ENCODE peak calls at places on chromosomes 12 and 14, in four cellular contexts. One of them, this sample, is unnamed.

GRCh38 chr12:120584343-120585149 is 3.3 kb upstream of the POP5 start:
- DNase-seq in HepG2: no peak
- DNase-seq in H1: peak; percentile 79
- DNase-seq in GM12878: no peak
- DNase-seq in this sample: no peak

GRCh38 chr12:71954040-71954649 is 15.5 kb downstream of the TPH2 start:
- DNase-seq in HepG2: no peak
- DNase-seq in H1: no peak
- DNase-seq in GM12878: no peak
- DNase-seq in this sample: no peak

GRCh38 chr12:76002598-76003262 is 28.8 kb downstream of the PHLDA1 start:
- DNase-seq in HepG2: no peak
- DNase-seq in H1: no peak
- DNase-seq in GM12878: no peak
- DNase-seq in this sample: no peak

GRCh38 chr12:25384038-25384953 is 133.6 kb upstream of the KRAS start:
- DNase-seq in HepG2: peak; percentile 3
- DNase-seq in H1: no peak
- DNase-seq in GM12878: no peak
- DNase-seq in this sample: no peak

GRCh38 chr14:75274899-75275569 is 3.6 kb upstream of the FOS start:
- DNase-seq in HepG2: no peak
- DNase-seq in H1: no peak
- DNase-seq in GM12878: peak; percentile 40
- DNase-seq in this sample: no peak

GRCh38 chr14:28751467-28752058 is 15.0 kb upstream of the FOXG1 start:
- DNase-seq in HepG2: peak; percentile 81
- DNase-seq in H1: peak; percentile 72
- DNase-seq in GM12878: peak; percentile 7
- DNase-seq in this sample: no peak

GRCh38 chr12:130104114-130104513 is 58.1 kb upstream of the FZD10 start:
- DNase-seq in HepG2: no peak
- DNase-seq in H1: no peak
- DNase-seq in GM12878: no peak
- DNase-seq in this sample: no peak

GRCh38 chr12:94202245-94203180 is 54.1 kb downstream of the PLXNC1 start:
- DNase-seq in HepG2: peak; percentile 64
- DNase-seq in H1: no peak
- DNase-seq in GM12878: no peak
- DNase-seq in this sample: no peak

GRCh38 chr14:70988452-70988851 is 81.2 kb downstream of the PCNX1 start:
- DNase-seq in HepG2: no peak
- DNase-seq in H1: no peak
- DNase-seq in GM12878: no peak
- DNase-seq in this sample: no peak

GRCh38 chr12:26187429-26187828 is 7.9 kb upstream of the SSPN start:
- DNase-seq in HepG2: peak; percentile 12
- DNase-seq in H1: no peak
- DNase-seq in GM12878: no peak
- DNase-seq in this sample: no peak

GRCh38 chr12:28108599-28108998 is 81.7 kb upstream of the CCDC91 start:
- DNase-seq in HepG2: no peak
- DNase-seq in H1: no peak
- DNase-seq in GM12878: no peak
- DNase-seq in this sample: no peak

GRCh38 chr12:108814462-108815211 is 42.7 kb downstream of the SSH1 start:
- DNase-seq in HepG2: no peak
- DNase-seq in H1: no peak
- DNase-seq in GM12878: no peak
- DNase-seq in this sample: no peak

GRCh38 chr12:94849411-94849976 is 154.0 kb downstream of the NDUFA12 start:
- DNase-seq in HepG2: no peak
- DNase-seq in H1: no peak
- DNase-seq in GM12878: no peak
- DNase-seq in this sample: no peak

GRCh38 chr12:16473610-16474326 is 126.3 kb downstream of the MGST1 start:
- DNase-seq in HepG2: no peak
- DNase-seq in H1: no peak
- DNase-seq in GM12878: no peak
- DNase-seq in this sample: no peak

GRCh38 chr12:19643635-19644034 is 204.3 kb downstream of the AEBP2 start:
- DNase-seq in HepG2: peak; percentile 5
- DNase-seq in H1: no peak
- DNase-seq in GM12878: no peak
- DNase-seq in this sample: peak; percentile 95

GRCh38 chr12:95446511-95446910 is 27.4 kb upstream of the METAP2 start:
- DNase-seq in HepG2: peak; percentile 25
- DNase-seq in H1: peak; percentile 80
- DNase-seq in GM12878: no peak
- DNase-seq in this sample: no peak

GRCh38 chr12:117587646-117588287 is 226.3 kb upstream of the NOS1 start:
- DNase-seq in HepG2: peak; percentile 15
- DNase-seq in H1: peak; percentile 89
- DNase-seq in GM12878: no peak
- DNase-seq in this sample: no peak

GRCh38 chr12:27771470-27772327 is 8.3 kb upstream of the KLHL42 start:
- DNase-seq in HepG2: no peak
- DNase-seq in H1: no peak
- DNase-seq in GM12878: no peak
- DNase-seq in this sample: no peak

GRCh38 chr14:101732128-101732527 is 29.4 kb upstream of the PPP2R5C start:
- DNase-seq in HepG2: no peak
- DNase-seq in H1: no peak
- DNase-seq in GM12878: no peak
- DNase-seq in this sample: no peak

GRCh38 chr14:101358320-101358569 is 203.1 kb upstream of the DIO3 start:
- DNase-seq in HepG2: no peak
- DNase-seq in H1: no peak
- DNase-seq in GM12878: no peak
- DNase-seq in this sample: no peak

GRCh38 chr14:64698899-64699298 is 5.3 kb upstream of the PLEKHG3 start:
- DNase-seq in HepG2: no peak
- DNase-seq in H1: no peak
- DNase-seq in GM12878: no peak
- DNase-seq in this sample: no peak

GRCh38 chr14:91155626-91156089 is 41.8 kb downstream of the DGLUCY start:
- DNase-seq in HepG2: no peak
- DNase-seq in H1: no peak
- DNase-seq in GM12878: no peak
- DNase-seq in this sample: no peak
- H3K9ac ChIP-seq in HepG2: no peak overlapping the region
- H3K9ac ChIP-seq in H1: no peak overlapping the region
- H3K9ac ChIP-seq in GM12878: no peak overlapping the region
- H3K9ac ChIP-seq in this sample: no peak overlapping the region

GRCh38 chr14:57382283-57382682 is 8.1 kb upstream of the NAA30 start:
- DNase-seq in HepG2: peak; percentile 42
- DNase-seq in H1: no peak
- DNase-seq in GM12878: no peak
- DNase-seq in this sample: no peak

GRCh38 chr14:57375156-57375555 is 15.2 kb upstream of the NAA30 start:
- DNase-seq in HepG2: no peak
- DNase-seq in H1: no peak
- DNase-seq in GM12878: no peak
- DNase-seq in this sample: no peak

GRCh38 chr14:57378661-57379060 is 11.7 kb upstream of the NAA30 start:
- DNase-seq in HepG2: no peak
- DNase-seq in H1: no peak
- DNase-seq in GM12878: no peak
- DNase-seq in this sample: no peak

GRCh38 chr14:57383125-57383524 is 7.3 kb upstream of the NAA30 start:
- DNase-seq in HepG2: peak; percentile 56
- DNase-seq in H1: no peak
- DNase-seq in GM12878: no peak
- DNase-seq in this sample: no peak

GRCh38 chr14:57380935-57381334 is 9.5 kb upstream of the NAA30 start:
- DNase-seq in HepG2: no peak
- DNase-seq in H1: no peak
- DNase-seq in GM12878: no peak
- DNase-seq in this sample: no peak
- TF ChIP-seq SUZ12 in HepG2: no peak
- TF ChIP-seq SUZ12 in H1: no peak
- TF ChIP-seq SUZ12 in GM12878: no peak
- TF ChIP-seq SUZ12 in this sample: no peak

GRCh38 chr14:36006623-36007022 is 169.9 kb downstream of the PTCSC3 start:
- DNase-seq in HepG2: no peak
- DNase-seq in H1: no peak
- DNase-seq in GM12878: no peak
- DNase-seq in this sample: no peak

GRCh38 chr14:36014236-36014635 is 162.3 kb downstream of the PTCSC3 start:
- DNase-seq in HepG2: no peak
- DNase-seq in H1: no peak
- DNase-seq in GM12878: no peak
- DNase-seq in this sample: no peak

GRCh38 chr14:36013483-36013882 is 163.0 kb downstream of the PTCSC3 start:
- DNase-seq in HepG2: no peak
- DNase-seq in H1: no peak
- DNase-seq in GM12878: no peak
- DNase-seq in this sample: no peak

DNA sequence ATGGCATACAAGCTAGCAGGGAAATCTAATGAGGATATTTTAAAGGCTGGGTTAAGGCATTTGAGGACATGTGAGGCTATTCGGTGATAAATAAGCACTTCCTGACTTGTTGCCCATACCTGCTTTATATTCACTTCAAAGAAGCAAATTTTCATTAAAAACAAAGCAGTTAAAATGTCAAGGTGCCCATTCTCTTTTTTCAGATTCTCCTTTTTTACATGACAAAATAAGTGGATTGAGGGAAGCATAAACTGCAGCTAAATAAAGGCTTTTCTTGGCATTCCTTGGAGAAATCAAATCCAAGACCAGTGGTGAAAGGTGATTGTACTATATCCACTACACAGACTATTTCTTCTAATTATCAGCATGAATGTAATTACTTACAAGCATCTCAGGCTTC is 166.9 kb downstream of the PTCSC3 start:
- DNase-seq in HepG2: no peak
- DNase-seq in H1: no peak
- DNase-seq in GM12878: no peak
- DNase-seq in this sample: no peak
- H3K9me3 ChIP-seq in HepG2: no peaks in the 10 kb centered on the region
- H3K9me3 ChIP-seq in H1: no peaks in the 10 kb centered on the region
- H3K9me3 ChIP-seq in GM12878: no peaks in the 10 kb centered on the region
- H3K9me3 ChIP-seq in this sample: no peaks in the 10 kb centered on the region

GRCh38 chr14:69876848-69877306 is 2.3 kb upstream of the SMOC1 start:
- DNase-seq in HepG2: peak; percentile 72
- DNase-seq in H1: no peak
- DNase-seq in GM12878: no peak
- DNase-seq in this sample: no peak
- H3K9ac ChIP-seq in HepG2: no peak overlapping the region
- H3K9ac ChIP-seq in H1: no peak overlapping the region
- H3K9ac ChIP-seq in GM12878: no peak overlapping the region
- H3K9ac ChIP-seq in this sample: no peak overlapping the region

GRCh38 chr12:54035561-54036377 is 2.9 kb downstream of the HOXC5 start:
- DNase-seq in HepG2: no peak
- DNase-seq in H1: no peak
- DNase-seq in GM12878: no peak
- DNase-seq in this sample: no peak
- TF ChIP-seq SUZ12 in HepG2: no peak
- TF ChIP-seq SUZ12 in H1: no peak
- TF ChIP-seq SUZ12 in GM12878: no peak
- TF ChIP-seq SUZ12 in this sample: no peak

This sample was measured in NT2/D1.